ENCODE peak calls at places on chromosomes 7 and 10, in six cellular contexts. H is neural progenitor cell; Q is CD4-positive, alpha-beta T cell; X is esophagus squamous epithelium; U is nephron progenitor cell; K is fibroblast of the aortic adventitia. F is an unnamed sample.

GRCh38 chr7:92834661-92835139 is 1.7 kb downstream of the CDK6 start:
- DNase-seq in H (peak; percentile 55), Q (no peak), X (no peak), U (no peak), K (no peak), F (no peak)

GRCh38 chr10:75788394-75789205 is 357.2 kb downstream of the LRMDA start:
- DNase-seq in H (no peak), Q (no peak), X (no peak), U (no peak), K (peak; percentile 86), F (peak; percentile 76)

GRCh38 chr10:63700209-63700934 is 179.2 kb downstream of the REEP3 start:
- DNase-seq in H (no peak), Q (no peak), X (no peak), U (no peak), K (peak; percentile 95), F (peak; percentile 95)

GRCh38 chr10:87659571-87660483 is at the start of gene PAPSS2:
- DNase-seq in H (peak; percentile 78), Q (no peak), X (no peak), U (peak; percentile 72), K (peak; percentile 72), F (peak; percentile 83)

GRCh38 chr10:127878474-127879055 is 14.2 kb downstream of the CLRN3 start:
- DNase-seq in H (no peak), Q (no peak), X (no peak), U (no peak), K (no peak), F (no peak)

GRCh38 chr7:44276571-44277101 is 48.8 kb downstream of the CAMK2B start:
- DNase-seq in H (no peak), Q (no peak), X (no peak), U (no peak), K (no peak), F (no peak)

GRCh38 chr10:44724415-44725174 is 186.5 kb upstream of the TMEM72 start:
- DNase-seq in H (no peak), Q (no peak), X (no peak), U (no peak), K (peak; percentile 82), F (peak; percentile 51)

GRCh38 chr7:4861673-4862072 is at the start of gene PAPOLB:
- DNase-seq in H (no peak), Q (no peak), X (no peak), U (no peak), K (no peak), F (no peak)

GRCh38 chr10:131805696-131806095 is 95.1 kb upstream of the PPP2R2D start:
- DNase-seq in H (no peak), Q (no peak), X (no peak), U (no peak), K (no peak), F (no peak)

GRCh38 chr7:107882766-107883165 is 8.2 kb upstream of the DLD start:
- DNase-seq in H (no peak), Q (no peak), X (no peak), U (no peak), K (no peak), F (no peak)

GRCh38 chr7:101676062-101676461 is 47.0 kb upstream of the MYL10 start:
- DNase-seq in H (no peak), Q (no peak), X (no peak), U (no peak), K (no peak), F (no peak)

GRCh38 chr7:82697897-82698296 is 254.3 kb upstream of the CACNA2D1 start:
- DNase-seq in H (no peak), Q (no peak), X (no peak), U (no peak), K (peak; percentile 12), F (peak; percentile 50)

GRCh38 chr10:130553846-130554245 is 417.7 kb downstream of the GLRX3 start:
- DNase-seq in H (no peak), Q (no peak), X (no peak), U (no peak), K (no peak), F (no peak)

GRCh38 chr10:100522107-100522811 is 2.6 kb upstream of the SEC31B start:
- DNase-seq in H (no peak), Q (no peak), X (no peak), U (no peak), K (no peak), F (no peak)

GRCh38 chr7:6385110-6385792 is 62.5 kb downstream of the DAGLB start:
- DNase-seq in H (no peak), Q (no peak), X (no peak), U (no peak), K (peak; percentile 96), F (peak; percentile 94)

GRCh38 chr7:112501958-112502503 is 21.2 kb downstream of the LSMEM1 start:
- DNase-seq in H (no peak), Q (no peak), X (no peak), U (no peak), K (no peak), F (no peak)

GRCh38 chr10:88987243-88987726 is 3.3 kb upstream of the FAS start:
- DNase-seq in H (no peak), Q (no peak), X (no peak), U (no peak), K (no peak), F (no peak)

GRCh38 chr7:158228986-158229385 is 358.6 kb downstream of the PTPRN2 start:
- DNase-seq in H (peak; percentile 66), Q (no peak), X (no peak), U (no peak), K (no peak), F (no peak)

GRCh38 chr7:3236268-3236667 is 64.8 kb upstream of the SDK1 start:
- DNase-seq in H (no peak), Q (no peak), X (no peak), U (no peak), K (no peak), F (no peak)

GRCh38 chr10:3625959-3626751 is 158.9 kb downstream of the KLF6 start:
- DNase-seq in H (no peak), Q (no peak), X (no peak), U (no peak), K (peak; percentile 50), F (peak; percentile 49)

GRCh38 chr10:6204063-6204340 is 1.3 kb downstream of the PFKFB3 start:
- DNase-seq in H (peak; percentile 66), Q (peak; percentile 22), X (no peak), U (peak; percentile 65), K (no peak), F (no peak)

GRCh38 chr7:43721193-43721806 is 8.0 kb downstream of the COA1 start:
- DNase-seq in H (peak; percentile 65), Q (no peak), X (no peak), U (no peak), K (peak; percentile 81), F (peak; percentile 76)

GRCh38 chr10:74778436-74779094 is 47.8 kb upstream of the KAT6B start:
- DNase-seq in H (no peak), Q (no peak), X (no peak), U (no peak), K (no peak), F (no peak)

GRCh38 chr7:56605146-56605545 is 488.9 kb upstream of the NUPR2 start:
- DNase-seq in H (no peak), Q (no peak), X (no peak), U (no peak), K (no peak), F (no peak)

GRCh38 chr10:44195120-44196007 is 189.5 kb downstream of the CXCL12 start:
- DNase-seq in H (no peak), Q (no peak), X (no peak), U (no peak), K (peak; percentile 95), F (peak; percentile 91)

GRCh38 chr10:8586504-8586903 is 532.0 kb downstream of the GATA3 start:
- DNase-seq in H (no peak), Q (no peak), X (no peak), U (no peak), K (no peak), F (no peak)

GRCh38 chr10:66834802-66835201 is 91.0 kb upstream of the LRRTM3 start:
- DNase-seq in H (no peak), Q (no peak), X (no peak), U (no peak), K (no peak), F (no peak)

GRCh38 chr10:80462277-80462985 is 8.3 kb downstream of the TSPAN14 start:
- DNase-seq in H (no peak), Q (no peak), X (no peak), U (no peak), K (peak; percentile 78), F (peak; percentile 64)

GRCh38 chr10:6124666-6125065 is 35.8 kb downstream of the RBM17 start:
- DNase-seq in H (no peak), Q (no peak), X (no peak), U (no peak), K (no peak), F (no peak)

GRCh38 chr10:82136103-82136502 is 261.1 kb downstream of the NRG3 start:
- DNase-seq in H (no peak), Q (no peak), X (no peak), U (no peak), K (no peak), F (no peak)

GRCh38 chr7:156446990-156447389 is 193.6 kb upstream of the RNF32 start:
- DNase-seq in H (no peak), Q (no peak), X (no peak), U (no peak), K (no peak), F (no peak)

GRCh38 chr7:115094163-115094562 is 172.3 kb downstream of the MDFIC start:
- DNase-seq in H (no peak), Q (no peak), X (no peak), U (no peak), K (peak; percentile 89), F (peak; percentile 88)

GRCh38 chr10:28532509-28533314 is at the start of gene WAC:
- DNase-seq in H (peak; percentile 97), Q (peak; percentile 97), X (peak; percentile 83), U (peak; percentile 99), K (peak; percentile 92), F (peak; percentile 93)
- TF ChIP-seq CTCF in H (peak; percentile 34), Q (peak; percentile 30), X (no peak), U (no peak), K (no peak), F (no peak)

DNA sequence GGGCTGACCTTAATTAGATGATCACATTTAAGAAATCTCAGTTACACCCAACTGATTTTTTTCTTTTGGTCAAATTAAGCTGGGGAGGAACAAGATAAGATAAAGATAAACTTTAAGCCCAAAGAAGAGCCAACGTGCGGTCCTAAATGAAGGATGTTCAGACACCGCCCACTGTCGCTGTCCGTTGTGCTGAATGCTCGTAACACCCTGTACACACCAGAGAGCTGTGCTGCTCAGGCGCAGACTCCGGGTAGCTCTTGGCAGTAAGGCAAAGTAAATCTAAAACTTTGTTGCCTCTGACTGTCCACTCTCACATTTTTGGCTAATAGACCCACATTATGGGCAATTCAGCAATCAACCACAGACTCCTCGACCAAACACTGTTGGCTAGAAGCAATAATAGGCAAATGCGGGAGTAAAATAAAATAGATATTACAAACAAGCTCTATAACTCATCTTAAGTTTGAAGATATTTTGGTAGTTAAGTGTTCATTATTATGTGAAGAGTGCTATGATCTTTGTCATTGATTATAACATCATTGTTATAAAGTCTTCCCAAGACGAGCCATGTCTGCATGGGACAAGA is 57.1 kb downstream of the PLPP4 start:
- DNase-seq in H (peak; percentile 88), Q (no peak), X (no peak), U (peak; percentile 89), K (peak; percentile 73), F (peak; percentile 64)
- TF ChIP-seq CTCF in H (no peak), Q (no peak), X (no peak), U (no peak), K (no peak), F (no peak)

GRCh38 chr10:98956576-98957260 is 278.9 kb downstream of the HPSE2 start:
- DNase-seq in H (no peak), Q (no peak), X (no peak), U (no peak), K (no peak), F (peak; percentile 2)
- TF ChIP-seq CTCF in H (no peak), Q (no peak), X (no peak), U (no peak), K (no peak), F (no peak)

GRCh38 chr10:102681696-102682095 is 32.5 kb downstream of the ARL3 start:
- DNase-seq in H (no peak), Q (no peak), X (no peak), U (no peak), K (no peak), F (no peak)
- TF ChIP-seq CTCF in H (no peak), Q (no peak), X (no peak), U (no peak), K (no peak), F (no peak)